ENCODE peak calls at places on chromosomes 6 and 20, in six cellular contexts. V is WTC11, L is RWPE1, N is activated B cell treated with CpG ODN at 0.5 μM for 24 hours, Q is choroid plexus epithelial cell, W is hepatocyte. I is an unnamed sample.

GRCh38 chr6:7150381-7151064 is 42.8 kb downstream of the RREB1 start:
- DNase-seq in V (peak; percentile 69), L (no peak), N (no peak), Q (no peak), W (no peak), I (no peak)

GRCh38 chr6:17165383-17165782 is 63.5 kb downstream of the STMND1 start:
- DNase-seq in V (no peak), L (no peak), N (no peak), Q (no peak), W (no peak), I (no peak)

GRCh38 chr6:80366721-80367120 is 260.2 kb downstream of the BCKDHB start:
- DNase-seq in V (no peak), L (peak; percentile 3), N (no peak), Q (peak; percentile 90), W (peak; percentile 38), I (peak; percentile 7)

GRCh38 chr6:52098649-52099184 is 11.3 kb upstream of the PKHD1 start:
- DNase-seq in V (no peak), L (no peak), N (no peak), Q (no peak), W (no peak), I (no peak)

GRCh38 chr6:137661601-137662000 is 167.4 kb upstream of the OLIG3 start:
- DNase-seq in V (peak; percentile 63), L (peak; percentile 48), N (no peak), Q (peak; percentile 35), W (no peak), I (peak; percentile 20)

GRCh38 chr20:58040447-58041290 is 187.8 kb downstream of the ANKRD60 start:
- DNase-seq in V (no peak), L (no peak), N (no peak), Q (no peak), W (no peak), I (no peak)

GRCh38 chr20:10304474-10305046 is 85.9 kb downstream of the SNAP25 start:
- DNase-seq in V (no peak), L (no peak), N (no peak), Q (no peak), W (no peak), I (no peak)

GRCh38 chr6:112739766-112740165 is 392.6 kb downstream of the RFPL4B start:
- DNase-seq in V (no peak), L (no peak), N (no peak), Q (no peak), W (no peak), I (no peak)

GRCh38 chr6:52597738-52598122 is 20.9 kb upstream of the TRAM2 start:
- DNase-seq in V (no peak), L (no peak), N (no peak), Q (no peak), W (no peak), I (no peak)

GRCh38 chr6:157106487-157106886 is 216.8 kb downstream of the TMEM242 start:
- DNase-seq in V (no peak), L (peak; percentile 89), N (no peak), Q (peak; percentile 54), W (no peak), I (peak; percentile 29)

GRCh38 chr6:151160869-151161268 is 78.9 kb upstream of the AKAP12 start:
- DNase-seq in V (no peak), L (no peak), N (no peak), Q (peak; percentile 80), W (peak; percentile 58), I (peak; percentile 55)

GRCh38 chr6:126824226-126824625 is 294.2 kb upstream of the RSPO3 start:
- DNase-seq in V (no peak), L (no peak), N (no peak), Q (peak; percentile 52), W (no peak), I (no peak)

GRCh38 chr6:78302411-78302810 is 564.9 kb upstream of the IRAK1BP1 start:
- DNase-seq in V (no peak), L (no peak), N (no peak), Q (no peak), W (no peak), I (no peak)

GRCh38 chr6:78308025-78308424 is 559.3 kb upstream of the IRAK1BP1 start:
- DNase-seq in V (peak; percentile 38), L (no peak), N (no peak), Q (peak; percentile 25), W (no peak), I (peak; percentile 4)
- TF ChIP-seq CTCF in V (no peak), L (no peak), N (no peak), Q (peak; percentile 47), W (no peak), I (no peak)

DNA sequence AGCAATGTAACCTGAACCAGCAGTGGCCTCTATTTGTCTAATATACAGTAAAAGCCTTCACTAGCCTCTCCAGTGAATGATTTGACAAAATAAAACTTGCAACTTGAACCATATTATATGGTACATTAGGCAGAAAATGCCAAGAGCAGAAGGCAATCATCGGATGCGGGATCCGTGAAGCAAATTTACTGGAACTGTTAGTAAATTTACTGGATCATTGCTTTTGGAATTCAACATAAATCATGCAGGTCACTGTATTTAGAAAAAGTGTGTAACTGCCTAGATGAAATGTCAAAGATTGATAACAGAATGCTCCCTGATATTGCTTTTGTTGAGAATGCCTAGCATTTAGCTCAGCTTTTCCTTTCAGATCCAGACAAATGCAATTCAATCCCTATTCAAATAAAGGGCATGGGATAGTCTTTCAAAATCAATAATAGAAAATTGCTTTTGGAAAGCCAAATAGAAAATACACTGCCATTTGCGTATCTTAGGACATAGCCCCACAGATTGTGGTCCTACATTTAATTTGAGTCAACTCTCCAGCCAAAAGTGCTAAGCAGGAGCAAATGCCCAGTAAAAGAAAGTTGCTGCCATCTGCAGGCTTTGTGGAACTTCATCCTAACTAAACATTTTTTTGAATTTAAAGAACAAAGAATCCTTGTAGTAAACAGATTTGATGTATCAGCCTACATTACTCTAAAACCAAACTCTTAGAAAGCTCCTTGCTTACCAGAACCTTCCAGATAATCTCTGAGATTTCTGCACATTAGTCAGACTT is 109.5 kb upstream of the HSF2 start:
- DNase-seq in V (peak; percentile 15), L (no peak), N (no peak), Q (peak; percentile 52), W (peak; percentile 32), I (peak; percentile 11)
- TF ChIP-seq CTCF in V (no peak), L (no peak), N (no peak), Q (peak; percentile 51), W (peak; percentile 54), I (no peak)

GRCh38 chr6:139388384-139388783 is 13.9 kb upstream of the CITED2 start:
- DNase-seq in V (no peak), L (no peak), N (no peak), Q (no peak), W (no peak), I (no peak)
- TF ChIP-seq CTCF in V (no peak), L (no peak), N (no peak), Q (no peak), W (no peak), I (no peak)

GRCh38 chr6:30676660-30677270 is 4.0 kb upstream of the DHX16 start:
- DNase-seq in V (no peak), L (no peak), N (no peak), Q (no peak), W (no peak), I (no peak)

GRCh38 chr6:30672445-30673253 is at the start of gene DHX16:
- DNase-seq in V (peak; percentile 89), L (peak; percentile 91), N (peak; percentile 80), Q (peak; percentile 99), W (peak; percentile 96), I (peak; percentile 98)

GRCh38 chr6:30664994-30665767 is 7.6 kb downstream of the DHX16 start:
- DNase-seq in V (no peak), L (no peak), N (no peak), Q (no peak), W (no peak), I (no peak)

DNA sequence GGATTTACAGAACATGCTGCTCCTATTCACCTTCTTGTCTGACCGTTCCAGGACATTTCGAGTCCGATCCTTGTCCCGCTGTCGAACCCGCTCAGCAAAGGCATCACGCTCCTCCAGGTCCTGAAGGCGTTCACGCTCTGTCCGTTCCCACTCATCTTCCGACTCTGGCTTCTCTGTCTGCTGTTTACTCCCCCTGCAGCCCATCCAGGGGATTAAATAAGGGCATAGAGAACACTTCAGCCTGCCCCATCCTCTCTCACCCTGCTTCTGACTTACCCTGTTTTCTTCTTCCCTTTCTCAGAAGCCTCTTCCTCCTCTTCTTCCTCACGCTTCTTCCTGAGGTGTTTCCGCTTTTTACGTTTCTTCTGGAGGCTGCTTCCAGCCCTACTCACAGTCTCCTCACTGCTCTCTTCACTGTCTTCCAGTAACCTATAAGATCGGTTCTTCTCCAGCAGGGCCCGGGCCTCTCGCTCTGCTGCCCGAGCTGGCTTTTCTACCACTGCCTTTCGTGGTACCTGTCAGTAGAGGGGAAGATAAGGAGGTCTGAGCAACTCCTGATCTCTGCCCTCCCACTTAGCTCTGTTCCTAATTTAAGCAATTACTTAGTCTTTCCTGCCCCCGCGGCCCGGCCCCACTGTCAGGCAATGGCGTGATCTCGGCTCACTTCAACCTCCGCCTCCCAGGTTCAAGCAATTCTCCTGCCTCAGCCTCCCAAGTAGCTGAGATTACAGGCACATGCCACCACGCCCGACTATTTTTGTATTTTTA is 1.9 kb downstream of the DHX16 start:
- DNase-seq in V (no peak), L (no peak), N (no peak), Q (no peak), W (no peak), I (no peak)
- TF ChIP-seq CTCF in V (no peak), L (no peak), N (no peak), Q (peak; percentile 56), W (peak; percentile 8), I (peak; percentile 19)

GRCh38 chr20:33399924-33400323 is 1.4 kb downstream of the CDK5RAP1 start:
- DNase-seq in V (no peak), L (no peak), N (no peak), Q (peak; percentile 22), W (no peak), I (no peak)

GRCh38 chr20:33392016-33392415 is 9.3 kb downstream of the CDK5RAP1 start:
- DNase-seq in V (no peak), L (no peak), N (no peak), Q (peak; percentile 82), W (peak; percentile 44), I (no peak)

GRCh38 chr20:33393609-33394008 is 7.7 kb downstream of the CDK5RAP1 start:
- DNase-seq in V (no peak), L (no peak), N (no peak), Q (no peak), W (no peak), I (no peak)

GRCh38 chr20:33394718-33395117 is 6.6 kb downstream of the CDK5RAP1 start:
- DNase-seq in V (no peak), L (no peak), N (no peak), Q (peak; percentile 20), W (no peak), I (peak; percentile 27)
- TF ChIP-seq CTCF in V (no peak), L (no peak), N (no peak), Q (peak; percentile 24), W (no peak), I (no peak)

I was measured in Calu3.